ENCODE peak calls at places on chromosomes 16 and 17, in nine cellular contexts. Y, L, K, Z, F, P, O, D and X are unnamed samples.

GRCh38 chr17:80005360-80006338 is 30.0 kb downstream of the TBC1D16 start:
- DNase-seq in O (no peak), K (peak), Y (no peak), F (peak), L (peak), Z (no peak), D (peak), P (peak), X (no peak)

GRCh38 chr17:78797691-78798585 is 15.9 kb upstream of the CYTH1 start:
- DNase-seq in F (no peak), K (no peak), L (no peak), Y (no peak), P (no peak), D (no peak), O (no peak), Z (no peak), X (no peak)

GRCh38 chr17:13750783-13751484 is 149.2 kb upstream of the HS3ST3A1 start:
- DNase-seq in D (no peak), K (peak), L (no peak), O (no peak), P (no peak), Y (no peak), F (no peak), Z (no peak), X (no peak)

GRCh38 chr16:149024-149675 is 3.3 kb upstream of the HBZ start:
- DNase-seq in D (no peak), F (peak), L (no peak), Y (no peak), O (no peak), K (no peak), P (no peak), Z (no peak), X (no peak)

GRCh38 chr17:69012895-69013805 is 47.6 kb downstream of the ABCA9 start:
- DNase-seq in F (peak), P (no peak), D (no peak), K (peak), O (no peak), Z (no peak), L (no peak), Y (peak), X (no peak)

GRCh38 chr17:22484826-22485225 is 792.5 kb downstream of the KCNJ18 start:
- DNase-seq in Y (no peak), K (no peak), D (no peak), P (no peak), O (no peak), Z (no peak), L (no peak), F (no peak), X (no peak)

GRCh38 chr16:68444058-68444657 is 4.2 kb downstream of the SMPD3 start:
- DNase-seq in Y (no peak), O (no peak), F (peak), P (no peak), K (no peak), D (no peak), L (peak), Z (no peak), X (no peak)

GRCh38 chr16:67164599-67165061 is at the start of gene HSF4:
- DNase-seq in K (no peak), D (peak), F (peak), L (no peak), Z (no peak), P (no peak), O (no peak), Y (no peak), X (no peak)

GRCh38 chr16:69302301-69302700 is 8.8 kb upstream of the VPS4A start:
- DNase-seq in L (no peak), F (no peak), D (no peak), K (no peak), Y (no peak), P (no peak), Z (no peak), O (no peak), X (no peak)

GRCh38 chr16:82655315-82655714 is 28.5 kb downstream of the CDH13 start:
- DNase-seq in F (peak), O (no peak), D (no peak), Z (peak), Y (peak), K (peak), L (no peak), P (peak), X (no peak)

GRCh38 chr17:32626371-32626770 is 139.6 kb downstream of the CDK5R1 start:
- DNase-seq in Y (no peak), Z (no peak), F (no peak), L (no peak), D (no peak), K (no peak), P (no peak), O (no peak), X (no peak)

GRCh38 chr17:35875439-35876139 is 4.6 kb downstream of the CCL5 start:
- DNase-seq in O (no peak), L (no peak), Z (no peak), D (no peak), P (no peak), K (peak), Y (no peak), F (no peak), X (no peak)

GRCh38 chr16:69564845-69565610 is 738 bp upstream of the NFAT5 start:
- DNase-seq in L (no peak), D (no peak), P (no peak), K (no peak), F (peak), Y (no peak), Z (no peak), O (no peak), X (no peak)

GRCh38 chr17:50149425-50150353 is 788 bp downstream of the PPP1R9B start:
- DNase-seq in D (peak), Y (no peak), P (peak), Z (no peak), L (peak), F (peak), O (no peak), K (peak), X (peak)

GRCh38 chr17:14926526-14927122 is 338.5 kb downstream of the PMP22 start:
- DNase-seq in Z (peak), P (peak), D (peak), L (peak), F (peak), K (peak), Y (no peak), O (no peak), X (peak)

GRCh38 chr16:81608515-81609209 is 164.1 kb downstream of the CMIP start:
- DNase-seq in D (no peak), Z (no peak), F (peak), P (no peak), O (no peak), K (no peak), Y (no peak), L (no peak), X (no peak)

GRCh38 chr17:47789611-47790520 is 31.7 kb downstream of the OSBPL7 start:
- DNase-seq in F (peak), O (no peak), Y (no peak), K (peak), Z (peak), D (peak), P (peak), L (peak), X (peak)

GRCh38 chr16:15765880-15766279 is 90.9 kb downstream of the MYH11 start:
- DNase-seq in Y (no peak), L (peak), F (peak), K (no peak), D (peak), O (no peak), P (no peak), Z (no peak), X (peak)

GRCh38 chr17:12979826-12980500 is 37.9 kb downstream of the ELAC2 start:
- DNase-seq in Y (no peak), O (no peak), Z (no peak), D (no peak), L (no peak), F (peak), K (no peak), P (no peak), X (no peak)

GRCh38 chr16:24151482-24151939 is 104.6 kb upstream of the CACNG3 start:
- DNase-seq in P (no peak), Y (no peak), D (no peak), K (peak), O (no peak), F (no peak), Z (no peak), L (no peak), X (no peak)

GRCh38 chr16:4624827-4625616 is 396 bp downstream of the MGRN1 start:
- DNase-seq in Z (peak), L (peak), Y (no peak), P (peak), K (peak), O (peak), F (peak), D (peak), X (no peak)

GRCh38 chr16:49835116-49835880 is 20.6 kb downstream of the ZNF423 start:
- DNase-seq in P (no peak), F (no peak), O (no peak), L (peak), Z (no peak), K (no peak), D (no peak), Y (no peak), X (peak)